ENCODE peak calls at places on chromosome 11, in ten cellular contexts. W, Y, M, R, G, C, H, I, D and S are unnamed samples. For H3K4me1, the result is how much of the 10 kb centered on the place peaks cover.

GRCh38 chr11:9250139-9250582 is 15.0 kb downstream of the DENND5A start:
- DNase-seq in W (no peak), Y (no peak), M (no peak), R (no peak), G (no peak), C (no peak), H (no peak), I (no peak), D (peak), S (no peak)

GRCh38 chr11:115608976-115609375 is 104.8 kb upstream of the CADM1 start:
- DNase-seq in W (no peak), Y (no peak), M (no peak), R (no peak), G (no peak), C (no peak), H (no peak), I (no peak), D (no peak), S (no peak)

GRCh38 chr11:107857550-107858216 is 904 bp downstream of the SLC35F2 start:
- DNase-seq in W (no peak), Y (no peak), M (peak), R (no peak), G (no peak), C (peak), H (no peak), I (no peak), D (peak), S (no peak)

GRCh38 chr11:120662071-120662611 is 150.6 kb downstream of the GRIK4 start:
- DNase-seq in W (no peak), Y (no peak), M (no peak), R (no peak), G (no peak), C (no peak), H (no peak), I (no peak), D (no peak), S (no peak)

GRCh38 chr11:103055174-103055890 is 36.6 kb downstream of the DCUN1D5 start:
- DNase-seq in W (no peak), Y (no peak), M (peak), R (no peak), G (no peak), C (no peak), H (no peak), I (no peak), D (peak), S (no peak)

GRCh38 chr11:2880646-2881045 is 4.9 kb downstream of the CDKN1C start:
- DNase-seq in W (no peak), Y (no peak), M (no peak), R (no peak), G (no peak), C (no peak), H (no peak), I (no peak), D (no peak), S (no peak)

GRCh38 chr11:640021-640706 is 3.1 kb downstream of the DRD4 start:
- DNase-seq in W (no peak), Y (no peak), M (no peak), R (no peak), G (no peak), C (no peak), H (no peak), I (no peak), D (no peak), S (no peak)

GRCh38 chr11:122170815-122171475 is 54.9 kb upstream of the BLID start:
- DNase-seq in W (no peak), Y (no peak), M (peak), R (no peak), G (no peak), C (no peak), H (no peak), I (peak), D (no peak), S (no peak)

GRCh38 chr11:69636512-69636866 is 4.5 kb upstream of the CCND1 start:
- DNase-seq in W (no peak), Y (no peak), M (peak), R (peak), G (peak), C (peak), H (peak), I (no peak), D (no peak), S (no peak)

GRCh38 chr11:128500488-128500887 is 86.9 kb downstream of the ETS1 start:
- DNase-seq in W (no peak), Y (no peak), M (peak), R (no peak), G (no peak), C (no peak), H (no peak), I (no peak), D (no peak), S (no peak)
- H3K4me1 ChIP-seq in W (under half), Y (half or more), M (under half), R (under half), G (half or more), C (under half), H (half or more), I (half or more), D (under half), S (half or more)

GRCh38 chr11:113895367-113896155 is 9.0 kb upstream of the HTR3B start:
- DNase-seq in W (no peak), Y (no peak), M (no peak), R (no peak), G (no peak), C (no peak), H (no peak), I (no peak), D (no peak), S (no peak)
- H3K4me3 ChIP-seq in W (no peak), Y (no peak), M (no peak), R (no peak), G (no peak), C (no peak), H (no peak), I (no peak), D (no peak), S (no peak)

GRCh38 chr11:123833095-123833494 is 26.9 kb upstream of the OR6M1 start:
- DNase-seq in W (no peak), Y (no peak), M (no peak), R (no peak), G (no peak), C (no peak), H (no peak), I (no peak), D (no peak), S (no peak)

DNA sequence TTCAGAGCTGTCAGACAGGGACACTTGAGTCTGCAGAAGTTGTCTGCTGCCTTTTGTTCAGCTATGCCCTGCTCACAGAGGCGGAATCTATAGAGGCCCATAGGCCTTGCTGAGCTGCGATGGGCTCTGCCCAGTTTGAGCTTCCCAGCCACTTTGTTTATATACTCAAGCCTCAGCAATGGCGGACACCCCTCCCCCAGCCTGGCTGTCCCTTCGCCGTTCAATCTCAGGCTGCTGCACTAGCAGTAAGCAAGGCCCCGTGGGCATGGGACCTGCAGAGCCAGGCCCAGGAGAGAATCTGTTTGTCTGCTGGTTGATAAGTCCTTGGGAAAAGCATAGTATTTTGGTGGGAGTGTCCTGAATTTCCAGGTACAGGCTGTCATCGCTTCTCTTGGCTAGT is 23.6 kb upstream of the OR6M1 start:
- DNase-seq in W (no peak), Y (no peak), M (no peak), R (no peak), G (no peak), C (no peak), H (no peak), I (no peak), D (no peak), S (no peak)
- TF ChIP-seq CTCF in W (no peak), Y (no peak), M (no peak), R (no peak), G (no peak), C (no peak), H (no peak), I (no peak), D (no peak), S (no peak)

GRCh38 chr11:108929241-108929640 is 264.4 kb downstream of the DDX10 start:
- DNase-seq in W (no peak), Y (no peak), M (peak), R (no peak), G (no peak), C (no peak), H (no peak), I (peak), D (no peak), S (no peak)
- H3K4me1 ChIP-seq in W (under half), Y (under half), M (under half), R (under half), G (under half), C (under half), H (under half), I (under half), D (under half), S (under half)

DNA sequence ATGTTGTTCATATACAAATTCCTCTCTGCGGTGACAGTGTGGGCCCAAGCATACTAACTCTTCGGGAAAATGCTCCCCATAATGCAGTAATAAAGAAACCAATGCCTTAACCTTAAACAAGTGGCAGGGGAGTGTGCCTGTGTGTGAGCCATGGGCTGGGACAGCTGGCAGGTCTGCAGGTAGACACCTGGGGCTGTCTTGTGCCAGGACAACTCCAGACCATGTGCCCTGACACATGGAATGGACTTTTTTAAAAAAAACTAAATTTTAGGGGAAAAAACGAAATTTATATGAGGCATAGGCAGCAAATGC is 70.9 kb downstream of the ETS1 start:
- DNase-seq in W (no peak), Y (no peak), M (no peak), R (no peak), G (no peak), C (no peak), H (no peak), I (no peak), D (no peak), S (no peak)
- H3K4me3 ChIP-seq in W (peak), Y (peak), M (no peak), R (no peak), G (peak), C (no peak), H (peak), I (peak), D (no peak), S (peak)

DNA sequence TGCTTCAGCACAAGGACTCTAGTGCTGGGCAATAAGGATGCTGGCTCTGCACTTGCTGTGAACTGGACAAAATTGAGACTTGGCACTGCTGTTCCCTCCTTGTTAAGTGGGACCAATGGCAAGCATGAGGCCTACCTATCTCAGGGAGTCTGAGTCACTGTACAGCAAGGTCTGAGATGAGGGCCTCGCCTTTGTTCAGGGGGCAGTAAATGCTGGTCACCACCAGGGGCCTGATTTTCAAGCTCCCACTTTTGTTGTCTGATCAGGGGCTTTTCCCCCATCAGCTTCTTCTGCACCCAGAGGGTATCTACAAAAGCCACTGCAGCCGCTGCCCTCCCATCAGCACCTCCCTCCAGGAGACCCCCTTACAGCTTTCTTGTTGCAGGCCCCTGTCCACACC is 22.8 kb downstream of the DHCR7 start:
- DNase-seq in W (no peak), Y (no peak), M (no peak), R (no peak), G (no peak), C (no peak), H (no peak), I (no peak), D (no peak), S (no peak)
- TF ChIP-seq CTCF in W (no peak), Y (no peak), M (no peak), R (no peak), G (no peak), C (no peak), H (no peak), I (no peak), D (no peak), S (no peak)